ENCODE peak calls at places on chromosome 3, in eight cellular contexts. G is SHP77; W is left ventricle myocardium inferior; C is GM06990; U is activated effector memory CD4-positive, alpha-beta T cell treated with Interleukin-2 at 50 U/mL for 16 hours; R is NCI-H524 treated with DMSO at 0.1 percent for 48 hours; K is stimulated activated CD8-positive, alpha-beta memory T cell treated with anti-CD3 and anti-CD28 coated beads, Interleukin-2, amount 100 ng/mL, for 48 hours; M is stimulated activated CD4-positive, alpha-beta T cell treated with anti-CD3 and anti-CD28 coated beads, Interleukin-2, amount 100 ng/mL, for 24 hours. H is an unnamed sample.

GRCh38 chr3:193863657-193864323 is 270.8 kb downstream of the OPA1 start:
- DNase-seq in G (no peak), R (no peak), C (no peak), W (peak), M (no peak), K (no peak), U (no peak), H (no peak)

GRCh38 chr3:64548200-64548889 is 139.5 kb downstream of the ADAMTS9 start:
- DNase-seq in U (no peak), G (no peak), K (no peak), M (no peak), C (no peak), R (no peak), W (peak), H (no peak)

GRCh38 chr3:159322322-159322939 is 520.6 kb downstream of the MFSD1 start:
- DNase-seq in C (peak), K (peak), R (no peak), W (peak), U (no peak), G (peak), M (no peak), H (no peak)

GRCh38 chr3:147914532-147914931 is 505.4 kb downstream of the ZIC1 start:
- DNase-seq in K (no peak), M (no peak), R (no peak), C (no peak), G (no peak), W (no peak), U (no peak), H (no peak)

GRCh38 chr3:55955891-55956477 is 468.9 kb upstream of the WNT5A start:
- DNase-seq in R (no peak), U (no peak), W (no peak), K (no peak), G (no peak), M (no peak), C (no peak), H (no peak)

GRCh38 chr3:47007482-47008257 is 28.2 kb downstream of the NBEAL2 start:
- DNase-seq in K (no peak), U (no peak), R (no peak), C (no peak), W (no peak), M (no peak), G (no peak), H (no peak)

GRCh38 chr3:13884851-13885703 is 5.2 kb upstream of the WNT7A start:
- DNase-seq in K (peak), R (no peak), U (peak), C (no peak), W (no peak), M (peak), G (peak), H (peak)

GRCh38 chr3:53880396-53881345 is 1.3 kb downstream of the ACTR8 start:
- DNase-seq in G (no peak), M (no peak), K (no peak), U (no peak), W (no peak), C (no peak), R (no peak), H (no peak)

GRCh38 chr3:49076116-49076515 is 17.8 kb downstream of the QRICH1 start:
- DNase-seq in G (no peak), C (no peak), R (no peak), U (no peak), M (no peak), W (no peak), K (no peak), H (no peak)

GRCh38 chr3:169440926-169441325 is 222.6 kb downstream of the MECOM start:
- DNase-seq in G (no peak), W (no peak), C (no peak), K (no peak), R (no peak), M (no peak), U (no peak), H (no peak)

GRCh38 chr3:31533169-31533870 is 595 bp downstream of the STT3B start:
- DNase-seq in M (peak), G (peak), W (peak), K (peak), C (peak), R (no peak), U (peak), H (peak)

GRCh38 chr3:110598847-110599490 is 472.6 kb upstream of the NECTIN3 start:
- DNase-seq in C (no peak), W (no peak), G (no peak), M (no peak), K (no peak), U (no peak), R (no peak), H (no peak)

GRCh38 chr3:50848308-50848707 is 173.6 kb downstream of the DOCK3 start:
- DNase-seq in W (no peak), M (no peak), U (no peak), K (no peak), R (no peak), C (no peak), G (no peak), H (no peak)

GRCh38 chr3:133895208-133896001 is at the start of gene RAB6B:
- DNase-seq in K (peak), M (no peak), R (no peak), U (no peak), W (peak), C (no peak), G (no peak), H (no peak)

GRCh38 chr3:167734498-167735232 is at the start of gene PDCD10:
- DNase-seq in C (peak), M (peak), K (peak), G (peak), U (peak), R (peak), W (peak), H (peak)

GRCh38 chr3:14623569-14624051 is 28.0 kb upstream of the CCDC174 start:
- DNase-seq in W (no peak), G (no peak), K (no peak), C (no peak), R (no peak), M (no peak), U (no peak), H (no peak)

GRCh38 chr3:138082085-138082991 is 33.1 kb downstream of the DZIP1L start:
- DNase-seq in C (no peak), W (no peak), U (no peak), R (no peak), G (peak), K (no peak), M (no peak), H (no peak)

GRCh38 chr3:100496711-100497261 is 4.4 kb downstream of the TMEM45A start:
- DNase-seq in C (peak), K (no peak), R (no peak), M (no peak), G (no peak), W (no peak), U (no peak), H (no peak)

H was measured in activated T-helper 2 cell treated with anti-CD3 and anti-CD28 coated beads, Interferon-gamma antibody, Interleukin-2, Interleukin-4, amounts not matched to agents 10 μg/mL and 5 μg/mL and 100 μg/mL, durations not matched to agents 14 hours and 24 hours and 36 hours.